ENCODE peak calls at places on chromosome 19, in five cellular contexts. B, Y, F, C and I are unnamed samples.

GRCh38 chr19:10871711-10872550 is 578 bp downstream of the CARM1 start:
- DNase-seq in B (peak), Y (no peak), F (peak), C (peak), I (no peak)

GRCh38 chr19:1251233-1251502 is 2.8 kb downstream of the MIDN start:
- DNase-seq in B (peak), Y (peak), F (no peak), C (no peak), I (no peak)

GRCh38 chr19:5173993-5174392 is 166.6 kb downstream of the PTPRS start:
- DNase-seq in B (no peak), Y (no peak), F (no peak), C (no peak), I (no peak)

GRCh38 chr19:45251452-45252354 is 632 bp downstream of the MARK4 start:
- DNase-seq in B (no peak), Y (no peak), F (no peak), C (no peak), I (no peak)

GRCh38 chr19:16860118-16860517 is 28.7 kb upstream of the F2RL3 start:
- DNase-seq in B (no peak), Y (no peak), F (no peak), C (no peak), I (no peak)

GRCh38 chr19:55402509-55402908 is 5.1 kb downstream of the UBE2S start:
- DNase-seq in B (no peak), Y (no peak), F (no peak), C (no peak), I (no peak)

GRCh38 chr19:31568724-31569123 is 219.5 kb upstream of the TSHZ3 start:
- DNase-seq in B (no peak), Y (no peak), F (no peak), C (no peak), I (no peak)

GRCh38 chr19:6071103-6071485 is 39.2 kb downstream of the RFX2 start:
- DNase-seq in B (no peak), Y (peak), F (no peak), C (no peak), I (no peak)

GRCh38 chr19:35212241-35212640 is 16.3 kb downstream of the FAM187B start:
- DNase-seq in B (no peak), Y (no peak), F (no peak), C (no peak), I (no peak)

GRCh38 chr19:55179570-55180484 is at the start of gene SYT5:
- DNase-seq in B (peak), Y (no peak), F (peak), C (peak), I (peak)

GRCh38 chr19:54937926-54938325 is 9.4 kb downstream of the NLRP7 start:
- DNase-seq in B (no peak), Y (no peak), F (peak), C (peak), I (no peak)